ENCODE peak calls at places on chromosomes 7 and 10, in six cellular contexts. U is AG04449, I is GM12865, M is progenitor cell of endocrine pancreas, H is fibroblast of mammary gland, A is neural crest cell. Z is an unnamed sample.

GRCh38 chr7:91344911-91345310 is 80.7 kb downstream of the FZD1 start:
- DNase-seq in U (no peak), A (no peak), H (no peak), I (peak; percentile 45), M (no peak), Z (no peak)

GRCh38 chr7:138865843-138866242 is 67.8 kb upstream of the ATP6V0A4 start:
- DNase-seq in I (peak; percentile 38), U (no peak), H (no peak), M (no peak), A (no peak), Z (no peak)

GRCh38 chr7:122103064-122103463 is 41.0 kb downstream of the AASS start:
- DNase-seq in M (no peak), H (no peak), U (no peak), A (no peak), I (no peak), Z (no peak)

GRCh38 chr10:74967850-74968620 is 141.6 kb downstream of the KAT6B start:
- DNase-seq in U (no peak), H (no peak), A (no peak), I (no peak), M (no peak), Z (no peak)

GRCh38 chr10:127977368-127978009 is 70.6 kb downstream of the PTPRE start:
- DNase-seq in A (peak; percentile 31), I (no peak), U (no peak), H (peak; percentile 82), M (no peak), Z (peak; percentile 45)

GRCh38 chr7:46143949-46144917 is 223.2 kb upstream of the IGFBP3 start:
- DNase-seq in H (no peak), M (no peak), A (no peak), U (no peak), I (peak; percentile 65), Z (no peak)

GRCh38 chr10:102668312-102669110 is 24.2 kb downstream of the TRIM8 start:
- DNase-seq in A (no peak), H (no peak), M (no peak), I (no peak), U (no peak), Z (no peak)

GRCh38 chr10:120950103-120950561 is 99.0 kb downstream of the WDR11 start:
- DNase-seq in A (peak; percentile 28), U (no peak), M (peak; percentile 32), I (no peak), H (no peak), Z (peak; percentile 22)

GRCh38 chr10:131249957-131250347 is 61.6 kb downstream of the TCERG1L start:
- DNase-seq in I (no peak), H (no peak), U (no peak), M (no peak), A (no peak), Z (no peak)

GRCh38 chr10:108362956-108363355 is 1198.5 kb upstream of the SORCS1 start:
- DNase-seq in A (no peak), I (no peak), H (no peak), M (no peak), U (no peak), Z (no peak)

GRCh38 chr10:116115233-116115632 is 157.8 kb downstream of the GFRA1 start:
- DNase-seq in M (no peak), I (no peak), U (no peak), A (no peak), H (no peak), Z (no peak)

DNA sequence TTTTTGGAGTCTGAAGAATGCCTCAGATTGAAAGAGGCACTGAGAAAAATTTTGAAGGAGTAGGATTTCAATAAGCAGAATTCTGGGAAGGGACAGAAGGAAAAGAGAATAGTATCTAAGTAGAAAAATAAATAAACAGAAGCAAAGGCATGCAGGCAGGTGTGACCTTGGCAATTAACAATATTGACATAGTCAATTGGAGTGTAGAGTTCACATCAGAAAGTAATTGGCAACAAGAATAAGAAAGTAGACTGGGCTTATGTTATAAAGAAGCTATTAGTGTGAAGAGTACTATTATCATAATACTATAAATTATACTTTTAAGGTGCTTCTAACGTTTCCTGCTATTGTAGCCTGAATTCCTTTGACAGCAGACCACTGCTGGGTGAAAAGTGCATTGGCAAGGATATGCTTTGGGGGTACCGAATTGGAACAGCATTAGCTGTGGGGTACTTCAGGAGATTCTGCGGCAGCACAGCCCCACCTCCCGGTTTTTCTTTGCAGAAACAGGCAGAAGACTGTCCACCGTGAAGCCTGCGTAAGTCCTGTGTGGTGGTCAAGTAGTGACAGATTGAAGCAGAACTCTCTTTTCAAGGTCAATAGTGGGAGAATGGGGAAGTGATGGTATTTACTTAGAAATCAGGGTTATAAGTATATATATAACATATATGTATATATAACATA is 357.0 kb downstream of the THSD7A start:
- DNase-seq in I (no peak), U (no peak), H (no peak), M (no peak), A (no peak), Z (no peak)
- TF ChIP-seq CTCF in I (no peak), U (no peak), H (no peak), M (no peak), A (no peak), Z (no peak)

GRCh38 chr10:101031796-101032636 is 982 bp downstream of the SFXN3 start:
- DNase-seq in U (no peak), A (no peak), I (peak; percentile 45), H (peak; percentile 56), M (no peak), Z (peak; percentile 59)
- TF ChIP-seq CTCF in U (no peak), A (no peak), I (no peak), H (no peak), M (no peak), Z (no peak)

GRCh38 chr7:127486654-127487053 is 94.1 kb upstream of the ZNF800 start:
- DNase-seq in I (peak; percentile 7), M (no peak), U (no peak), H (peak; percentile 10), A (no peak), Z (no peak)
- TF ChIP-seq CTCF in I (peak; percentile 16), M (no peak), U (no peak), H (peak; percentile 24), A (no peak), Z (no peak)

DNA sequence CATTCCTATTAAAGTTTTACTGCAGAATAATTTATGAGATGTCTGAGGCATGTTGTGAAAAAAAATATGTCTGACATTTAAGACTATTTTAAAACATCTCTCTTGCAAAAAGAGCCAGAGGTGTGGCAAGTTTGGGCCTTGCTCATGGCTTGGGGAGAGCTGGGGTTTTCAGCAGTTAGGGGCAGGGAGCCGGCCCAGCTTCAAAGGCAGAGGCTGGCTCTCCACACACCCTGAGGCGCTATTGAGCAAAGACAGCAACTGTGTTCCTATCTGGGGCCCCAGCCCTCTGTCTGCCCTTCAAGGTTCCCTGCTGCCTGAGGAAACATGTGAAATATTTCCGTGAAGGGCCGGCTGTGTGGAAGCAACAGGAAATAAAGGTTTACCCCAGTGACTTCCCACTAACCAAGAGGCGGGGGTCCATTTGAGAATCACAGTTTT is 94.0 kb downstream of the SORBS1 start:
- DNase-seq in H (no peak), U (no peak), I (no peak), M (no peak), A (peak; percentile 61), Z (peak; percentile 67)
- TF ChIP-seq CTCF in H (no peak), U (no peak), I (no peak), M (peak; percentile 26), A (no peak), Z (no peak)

GRCh38 chr7:48708635-48709034 is 215.7 kb upstream of the CDC14C start:
- DNase-seq in H (no peak), I (no peak), A (no peak), M (no peak), U (no peak), Z (no peak)
- TF ChIP-seq CTCF in H (no peak), I (no peak), A (no peak), M (no peak), U (no peak), Z (no peak)

DNA sequence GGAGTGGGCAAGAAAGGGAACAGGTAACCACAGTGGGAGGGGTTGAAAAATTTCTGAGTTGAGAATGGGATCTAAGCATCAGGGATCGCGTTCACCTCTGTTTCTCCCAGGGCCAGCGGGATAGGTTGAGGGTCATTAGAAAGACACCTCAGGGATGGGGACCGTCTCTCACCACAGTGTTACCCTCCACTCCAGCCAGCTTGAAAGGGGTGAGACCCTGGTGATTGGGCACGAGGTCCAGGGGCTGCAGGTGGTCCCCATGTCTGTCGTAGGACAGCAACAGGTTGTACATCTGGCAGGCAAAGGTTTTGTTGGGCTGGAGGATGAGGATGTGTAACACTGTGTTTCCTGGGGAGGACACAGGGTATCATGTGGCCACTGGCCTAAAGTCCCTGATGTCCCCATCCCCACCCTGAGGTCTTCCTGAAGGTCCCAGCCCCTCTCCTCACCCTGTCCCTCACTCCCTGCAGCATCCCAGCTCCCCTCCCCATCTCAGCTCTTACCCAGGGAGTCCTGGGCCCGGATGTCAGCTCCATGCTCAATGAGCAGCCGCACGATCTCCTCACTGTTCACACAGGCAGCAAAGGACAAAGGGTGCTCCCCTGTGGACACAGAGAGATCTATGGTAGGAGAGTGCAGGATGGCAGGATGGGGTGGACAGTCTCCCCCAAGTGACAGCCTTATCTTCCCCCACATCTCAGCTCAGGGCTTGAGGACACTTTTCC is 9.1 kb downstream of the TRPV6 start:
- DNase-seq in H (no peak), A (no peak), I (no peak), U (no peak), M (no peak), Z (no peak)
- TF ChIP-seq CTCF in H (no peak), A (no peak), I (no peak), U (no peak), M (no peak), Z (no peak)

Z was measured in endothelial cell.